ENCODE peak calls at places on chromosomes 7 and 10, in ten cellular contexts. W is activated T-helper 17 cell treated with anti-CD3 and anti-CD28 coated beads, Interleukin-2, amount 50 U/mL, for 72 hours; C is IMR-90; A is omental fat pad; D is left colon; F is natural killer cell; B is HCT116; P is T-helper 17 cell; M is sciatic nerve; E is Panc1. V is an unnamed sample.

GRCh38 chr7:20777377-20778062 is 9.2 kb downstream of the SP8 start:
- ATAC-seq in P (no peak), W (no peak), M (no peak), D (peak; percentile 66), E (peak; percentile 85), B (peak; percentile 79), F (no peak), C (peak; percentile 53), A (peak; percentile 37), V (no peak)

GRCh38 chr10:18164771-18165361 is 24.6 kb downstream of the CACNB2 start:
- ATAC-seq in B (no peak), F (no peak), D (no peak), P (no peak), M (no peak), W (no peak), A (peak; percentile 87), C (peak; percentile 76), E (no peak), V (no peak)

GRCh38 chr10:28796606-28797512 is 119.5 kb downstream of the BAMBI start:
- ATAC-seq in W (no peak), B (no peak), F (no peak), M (peak; percentile 62), A (no peak), E (no peak), D (no peak), P (no peak), C (peak; percentile 35), V (no peak)

GRCh38 chr7:153835712-153836265 is 216.4 kb upstream of the DPP6 start:
- ATAC-seq in W (no peak), C (no peak), P (no peak), F (no peak), M (peak; percentile 86), B (no peak), E (no peak), A (no peak), D (peak; percentile 52), V (no peak)

GRCh38 chr7:142481548-142481947 is 223.7 kb upstream of the PRSS58 start:
- ATAC-seq in B (no peak), A (no peak), P (no peak), W (no peak), E (no peak), C (peak; percentile 66), F (no peak), D (no peak), M (no peak), V (no peak)

GRCh38 chr7:155725073-155725346 is 80.5 kb downstream of the RBM33 start:
- ATAC-seq in A (no peak), W (no peak), P (no peak), C (no peak), F (no peak), D (no peak), B (no peak), M (no peak), E (no peak), V (no peak)

GRCh38 chr7:52017802-52018679 is 701.4 kb upstream of the COBL start:
- ATAC-seq in D (peak; percentile 49), B (no peak), W (no peak), F (no peak), A (no peak), P (no peak), M (peak; percentile 36), E (no peak), C (no peak), V (no peak)

GRCh38 chr10:12469345-12469744 is 120.0 kb downstream of the CAMK1D start:
- ATAC-seq in B (no peak), D (no peak), E (no peak), P (no peak), F (no peak), W (no peak), A (no peak), C (no peak), M (no peak), V (no peak)

GRCh38 chr7:1439373-1440363 is 19.6 kb downstream of the MICALL2 start:
- ATAC-seq in P (no peak), W (no peak), A (no peak), F (no peak), M (no peak), D (peak; percentile 38), B (no peak), C (no peak), E (no peak), V (no peak)

GRCh38 chr10:1132584-1132983 is 76.4 kb downstream of the WDR37 start:
- ATAC-seq in C (no peak), W (no peak), F (peak; percentile 40), E (no peak), M (no peak), A (no peak), P (no peak), D (no peak), B (no peak), V (peak; percentile 32)

GRCh38 chr7:45922810-45923209 is 1.7 kb upstream of the IGFBP3 start:
- ATAC-seq in D (no peak), B (no peak), E (peak; percentile 69), A (no peak), C (no peak), P (peak; percentile 39), F (peak; percentile 47), W (peak; percentile 68), M (peak; percentile 9), V (no peak)

GRCh38 chr7:113071465-113071864 is 15.2 kb downstream of the GPR85 start:
- ATAC-seq in W (no peak), E (no peak), B (no peak), M (no peak), D (no peak), C (no peak), A (no peak), P (no peak), F (no peak), V (no peak)

GRCh38 chr7:96825285-96825684 is 115.6 kb upstream of the SEM1 start:
- ATAC-seq in F (peak; percentile 65), E (no peak), C (no peak), D (no peak), P (no peak), M (no peak), B (no peak), A (no peak), W (no peak), V (no peak)

GRCh38 chr10:70493660-70494234 is 15.2 kb downstream of the PALD1 start:
- ATAC-seq in F (peak; percentile 46), D (no peak), A (no peak), W (no peak), M (no peak), B (no peak), C (no peak), E (no peak), P (no peak), V (peak; percentile 44)

GRCh38 chr7:24401628-24402593 is 117.9 kb downstream of the NPY start:
- ATAC-seq in A (peak; percentile 51), W (no peak), P (no peak), M (peak; percentile 59), E (peak; percentile 79), D (no peak), C (peak; percentile 63), B (peak; percentile 78), F (no peak), V (no peak)

GRCh38 chr10:3623746-3624145 is 161.3 kb downstream of the KLF6 start:
- ATAC-seq in P (no peak), M (peak; percentile 71), C (peak; percentile 78), D (no peak), B (no peak), F (no peak), E (peak; percentile 82), A (peak; percentile 68), W (peak; percentile 6), V (no peak)

GRCh38 chr10:25682203-25682950 is 251.7 kb upstream of the MYO3A start:
- ATAC-seq in M (peak; percentile 82), E (peak; percentile 68), A (peak; percentile 75), W (no peak), P (no peak), F (no peak), D (no peak), C (no peak), B (no peak), V (no peak)

GRCh38 chr10:84108797-84109196 is 30.5 kb upstream of the GHITM start:
- ATAC-seq in C (no peak), W (no peak), B (no peak), A (no peak), D (no peak), M (no peak), P (no peak), F (no peak), E (no peak), V (no peak)

GRCh38 chr7:141362580-141363435 is 188.4 kb upstream of the AGK start:
- ATAC-seq in M (no peak), D (no peak), W (no peak), B (no peak), F (no peak), P (no peak), E (peak; percentile 83), C (peak; percentile 29), A (peak; percentile 72), V (no peak)

GRCh38 chr7:34016876-34017275 is 111.5 kb downstream of the BMPER start:
- ATAC-seq in P (no peak), W (no peak), C (no peak), A (no peak), E (no peak), M (no peak), F (no peak), B (no peak), D (no peak), V (no peak)

V was measured in esophagus mucosa.